ENCODE peak calls at places on chromosomes 2 and 18, in ten cellular contexts. One of them, this sample, is unnamed.

GRCh38 chr2:109272461-109272860 is 143.5 kb downstream of the SH3RF3 start:
- DNase-seq in HFF-Myc: no peak
- DNase-seq in tibial nerve: no peak
- DNase-seq in iris pigment epithelial cell: no peak
- DNase-seq in activated T-cell treated with anti-CD3 and anti-CD28 coated beads, Interleukin-2, amount 50 U/mL, for 72 hours: no peak
- DNase-seq in bronchial epithelial cell: no peak
- DNase-seq in GM20000: no peak
- DNase-seq in LoVo: no peak
- DNase-seq in uterus: no peak
- DNase-seq in IMR-90: no peak
- DNase-seq in this sample: no peak

GRCh38 chr2:98647636-98648035 is 39.2 kb downstream of the UNC50 start:
- DNase-seq in uterus: no peak
- DNase-seq in bronchial epithelial cell: peak
- DNase-seq in HFF-Myc: no peak
- DNase-seq in IMR-90: peak
- DNase-seq in tibial nerve: no peak
- DNase-seq in LoVo: no peak
- DNase-seq in iris pigment epithelial cell: no peak
- DNase-seq in GM20000: no peak
- DNase-seq in activated T-cell treated with anti-CD3 and anti-CD28 coated beads, Interleukin-2, amount 50 U/mL, for 72 hours: no peak
- DNase-seq in this sample: no peak

GRCh38 chr2:11147263-11147662 is 8.0 kb upstream of the SLC66A3 start:
- DNase-seq in LoVo: no peak
- DNase-seq in GM20000: no peak
- DNase-seq in IMR-90: no peak
- DNase-seq in HFF-Myc: no peak
- DNase-seq in activated T-cell treated with anti-CD3 and anti-CD28 coated beads, Interleukin-2, amount 50 U/mL, for 72 hours: no peak
- DNase-seq in tibial nerve: no peak
- DNase-seq in iris pigment epithelial cell: no peak
- DNase-seq in uterus: no peak
- DNase-seq in bronchial epithelial cell: no peak
- DNase-seq in this sample: no peak

GRCh38 chr2:226664140-226664539 is 135.5 kb downstream of the IRS1 start:
- DNase-seq in bronchial epithelial cell: no peak
- DNase-seq in IMR-90: no peak
- DNase-seq in HFF-Myc: no peak
- DNase-seq in iris pigment epithelial cell: no peak
- DNase-seq in LoVo: no peak
- DNase-seq in activated T-cell treated with anti-CD3 and anti-CD28 coated beads, Interleukin-2, amount 50 U/mL, for 72 hours: no peak
- DNase-seq in uterus: no peak
- DNase-seq in tibial nerve: no peak
- DNase-seq in GM20000: no peak
- DNase-seq in this sample: no peak

GRCh38 chr2:109333414-109334194 is 204.6 kb downstream of the SH3RF3 start:
- DNase-seq in GM20000: no peak
- DNase-seq in activated T-cell treated with anti-CD3 and anti-CD28 coated beads, Interleukin-2, amount 50 U/mL, for 72 hours: no peak
- DNase-seq in LoVo: no peak
- DNase-seq in IMR-90: peak
- DNase-seq in iris pigment epithelial cell: no peak
- DNase-seq in uterus: no peak
- DNase-seq in HFF-Myc: no peak
- DNase-seq in bronchial epithelial cell: no peak
- DNase-seq in tibial nerve: no peak
- DNase-seq in this sample: no peak

GRCh38 chr2:223270538-223270937 is 218.5 kb downstream of the KCNE4 start:
- DNase-seq in iris pigment epithelial cell: no peak
- DNase-seq in GM20000: no peak
- DNase-seq in uterus: no peak
- DNase-seq in HFF-Myc: no peak
- DNase-seq in bronchial epithelial cell: no peak
- DNase-seq in LoVo: no peak
- DNase-seq in IMR-90: no peak
- DNase-seq in activated T-cell treated with anti-CD3 and anti-CD28 coated beads, Interleukin-2, amount 50 U/mL, for 72 hours: no peak
- DNase-seq in tibial nerve: no peak
- DNase-seq in this sample: no peak

GRCh38 chr2:46275995-46276394 is 21.2 kb upstream of the EPAS1 start:
- DNase-seq in LoVo: no peak
- DNase-seq in IMR-90: no peak
- DNase-seq in activated T-cell treated with anti-CD3 and anti-CD28 coated beads, Interleukin-2, amount 50 U/mL, for 72 hours: peak
- DNase-seq in iris pigment epithelial cell: peak
- DNase-seq in uterus: peak
- DNase-seq in GM20000: no peak
- DNase-seq in HFF-Myc: no peak
- DNase-seq in bronchial epithelial cell: no peak
- DNase-seq in tibial nerve: no peak
- DNase-seq in this sample: peak

GRCh38 chr2:74502147-74502719 is 2.8 kb upstream of the LBX2 start:
- DNase-seq in LoVo: peak
- DNase-seq in GM20000: peak
- DNase-seq in tibial nerve: no peak
- DNase-seq in iris pigment epithelial cell: peak
- DNase-seq in IMR-90: no peak
- DNase-seq in HFF-Myc: no peak
- DNase-seq in uterus: no peak
- DNase-seq in bronchial epithelial cell: no peak
- DNase-seq in activated T-cell treated with anti-CD3 and anti-CD28 coated beads, Interleukin-2, amount 50 U/mL, for 72 hours: no peak
- DNase-seq in this sample: peak

GRCh38 chr2:118169359-118170005 is 81.2 kb downstream of the INSIG2 start:
- DNase-seq in LoVo: peak
- DNase-seq in iris pigment epithelial cell: no peak
- DNase-seq in uterus: no peak
- DNase-seq in activated T-cell treated with anti-CD3 and anti-CD28 coated beads, Interleukin-2, amount 50 U/mL, for 72 hours: peak
- DNase-seq in bronchial epithelial cell: no peak
- DNase-seq in tibial nerve: no peak
- DNase-seq in IMR-90: no peak
- DNase-seq in HFF-Myc: no peak
- DNase-seq in GM20000: no peak
- DNase-seq in this sample: peak

GRCh38 chr18:75410611-75411010 is 16.9 kb downstream of the SMIM21 start:
- DNase-seq in IMR-90: no peak
- DNase-seq in LoVo: no peak
- DNase-seq in uterus: no peak
- DNase-seq in iris pigment epithelial cell: no peak
- DNase-seq in GM20000: no peak
- DNase-seq in bronchial epithelial cell: no peak
- DNase-seq in HFF-Myc: no peak
- DNase-seq in activated T-cell treated with anti-CD3 and anti-CD28 coated beads, Interleukin-2, amount 50 U/mL, for 72 hours: no peak
- DNase-seq in tibial nerve: no peak
- DNase-seq in this sample: no peak

GRCh38 chr18:32760391-32760790 is 12.4 kb downstream of the KLHL14 start:
- DNase-seq in GM20000: peak
- DNase-seq in IMR-90: no peak
- DNase-seq in LoVo: no peak
- DNase-seq in iris pigment epithelial cell: no peak
- DNase-seq in HFF-Myc: no peak
- DNase-seq in activated T-cell treated with anti-CD3 and anti-CD28 coated beads, Interleukin-2, amount 50 U/mL, for 72 hours: no peak
- DNase-seq in tibial nerve: no peak
- DNase-seq in bronchial epithelial cell: no peak
- DNase-seq in uterus: no peak
- DNase-seq in this sample: peak

GRCh38 chr2:241135737-241136136 is 13.5 kb downstream of the PASK start:
- DNase-seq in iris pigment epithelial cell: no peak
- DNase-seq in bronchial epithelial cell: no peak
- DNase-seq in GM20000: no peak
- DNase-seq in HFF-Myc: no peak
- DNase-seq in uterus: no peak
- DNase-seq in tibial nerve: no peak
- DNase-seq in activated T-cell treated with anti-CD3 and anti-CD28 coated beads, Interleukin-2, amount 50 U/mL, for 72 hours: no peak
- DNase-seq in IMR-90: no peak
- DNase-seq in LoVo: no peak
- DNase-seq in this sample: peak

GRCh38 chr18:7921938-7922587 is 354.9 kb downstream of the PTPRM start:
- DNase-seq in uterus: no peak
- DNase-seq in HFF-Myc: no peak
- DNase-seq in LoVo: no peak
- DNase-seq in iris pigment epithelial cell: peak
- DNase-seq in activated T-cell treated with anti-CD3 and anti-CD28 coated beads, Interleukin-2, amount 50 U/mL, for 72 hours: no peak
- DNase-seq in IMR-90: peak
- DNase-seq in tibial nerve: no peak
- DNase-seq in bronchial epithelial cell: peak
- DNase-seq in GM20000: no peak
- DNase-seq in this sample: no peak

GRCh38 chr2:218837495-218837894 is 5.9 kb upstream of the PRKAG3 start:
- DNase-seq in activated T-cell treated with anti-CD3 and anti-CD28 coated beads, Interleukin-2, amount 50 U/mL, for 72 hours: no peak
- DNase-seq in uterus: no peak
- DNase-seq in GM20000: no peak
- DNase-seq in iris pigment epithelial cell: no peak
- DNase-seq in LoVo: no peak
- DNase-seq in tibial nerve: no peak
- DNase-seq in IMR-90: no peak
- DNase-seq in HFF-Myc: no peak
- DNase-seq in bronchial epithelial cell: no peak
- DNase-seq in this sample: no peak

GRCh38 chr2:188079176-188079575 is 212.5 kb upstream of the GULP1 start:
- DNase-seq in LoVo: peak
- DNase-seq in activated T-cell treated with anti-CD3 and anti-CD28 coated beads, Interleukin-2, amount 50 U/mL, for 72 hours: no peak
- DNase-seq in tibial nerve: no peak
- DNase-seq in uterus: no peak
- DNase-seq in HFF-Myc: peak
- DNase-seq in IMR-90: peak
- DNase-seq in GM20000: no peak
- DNase-seq in iris pigment epithelial cell: peak
- DNase-seq in bronchial epithelial cell: no peak
- DNase-seq in this sample: no peak

GRCh38 chr2:101900375-101900774 is 91.4 kb upstream of the IL1R2 start:
- DNase-seq in LoVo: no peak
- DNase-seq in HFF-Myc: no peak
- DNase-seq in iris pigment epithelial cell: no peak
- DNase-seq in activated T-cell treated with anti-CD3 and anti-CD28 coated beads, Interleukin-2, amount 50 U/mL, for 72 hours: peak
- DNase-seq in uterus: no peak
- DNase-seq in bronchial epithelial cell: peak
- DNase-seq in tibial nerve: no peak
- DNase-seq in IMR-90: no peak
- DNase-seq in GM20000: peak
- DNase-seq in this sample: no peak

GRCh38 chr2:195313976-195314375 is 343.1 kb upstream of the SLC39A10 start:
- DNase-seq in tibial nerve: no peak
- DNase-seq in bronchial epithelial cell: no peak
- DNase-seq in activated T-cell treated with anti-CD3 and anti-CD28 coated beads, Interleukin-2, amount 50 U/mL, for 72 hours: no peak
- DNase-seq in IMR-90: no peak
- DNase-seq in iris pigment epithelial cell: no peak
- DNase-seq in GM20000: no peak
- DNase-seq in HFF-Myc: no peak
- DNase-seq in uterus: no peak
- DNase-seq in LoVo: no peak
- DNase-seq in this sample: no peak

GRCh38 chr18:77129150-77129551 is 3.4 kb downstream of the MBP start:
- DNase-seq in iris pigment epithelial cell: peak
- DNase-seq in tibial nerve: no peak
- DNase-seq in GM20000: no peak
- DNase-seq in bronchial epithelial cell: peak
- DNase-seq in activated T-cell treated with anti-CD3 and anti-CD28 coated beads, Interleukin-2, amount 50 U/mL, for 72 hours: no peak
- DNase-seq in uterus: peak
- DNase-seq in IMR-90: peak
- DNase-seq in HFF-Myc: no peak
- DNase-seq in LoVo: peak
- DNase-seq in this sample: peak

GRCh38 chr18:79799619-79800352 is 2.0 kb downstream of the KCNG2 start:
- DNase-seq in activated T-cell treated with anti-CD3 and anti-CD28 coated beads, Interleukin-2, amount 50 U/mL, for 72 hours: no peak
- DNase-seq in tibial nerve: no peak
- DNase-seq in bronchial epithelial cell: no peak
- DNase-seq in LoVo: no peak
- DNase-seq in uterus: no peak
- DNase-seq in HFF-Myc: no peak
- DNase-seq in iris pigment epithelial cell: no peak
- DNase-seq in GM20000: no peak
- DNase-seq in IMR-90: no peak
- DNase-seq in this sample: no peak

GRCh38 chr18:60894254-60894945 is 438.8 kb upstream of the CDH20 start:
- DNase-seq in uterus: no peak
- DNase-seq in IMR-90: no peak
- DNase-seq in iris pigment epithelial cell: peak
- DNase-seq in activated T-cell treated with anti-CD3 and anti-CD28 coated beads, Interleukin-2, amount 50 U/mL, for 72 hours: no peak
- DNase-seq in tibial nerve: no peak
- DNase-seq in bronchial epithelial cell: peak
- DNase-seq in GM20000: no peak
- DNase-seq in HFF-Myc: no peak
- DNase-seq in LoVo: no peak
- DNase-seq in this sample: no peak

GRCh38 chr2:171590116-171590515 is 67.8 kb downstream of the CYBRD1 start:
- DNase-seq in activated T-cell treated with anti-CD3 and anti-CD28 coated beads, Interleukin-2, amount 50 U/mL, for 72 hours: no peak
- DNase-seq in iris pigment epithelial cell: no peak
- DNase-seq in tibial nerve: no peak
- DNase-seq in bronchial epithelial cell: no peak
- DNase-seq in IMR-90: no peak
- DNase-seq in HFF-Myc: no peak
- DNase-seq in GM20000: no peak
- DNase-seq in uterus: no peak
- DNase-seq in LoVo: no peak
- DNase-seq in this sample: no peak

GRCh38 chr2:222290691-222291484 is 7.9 kb downstream of the PAX3 start:
- DNase-seq in GM20000: no peak
- DNase-seq in uterus: no peak
- DNase-seq in activated T-cell treated with anti-CD3 and anti-CD28 coated beads, Interleukin-2, amount 50 U/mL, for 72 hours: no peak
- DNase-seq in bronchial epithelial cell: no peak
- DNase-seq in IMR-90: no peak
- DNase-seq in LoVo: no peak
- DNase-seq in HFF-Myc: no peak
- DNase-seq in tibial nerve: no peak
- DNase-seq in iris pigment epithelial cell: no peak
- DNase-seq in this sample: no peak

GRCh38 chr2:147789287-147789686 is 55.5 kb upstream of the ACVR2A start:
- DNase-seq in bronchial epithelial cell: peak
- DNase-seq in tibial nerve: no peak
- DNase-seq in activated T-cell treated with anti-CD3 and anti-CD28 coated beads, Interleukin-2, amount 50 U/mL, for 72 hours: no peak
- DNase-seq in iris pigment epithelial cell: no peak
- DNase-seq in GM20000: no peak
- DNase-seq in LoVo: no peak
- DNase-seq in IMR-90: no peak
- DNase-seq in uterus: no peak
- DNase-seq in HFF-Myc: no peak
- DNase-seq in this sample: no peak

GRCh38 chr18:8609711-8610441 is 639 bp downstream of the RAB12 start:
- DNase-seq in GM20000: no peak
- DNase-seq in uterus: peak
- DNase-seq in bronchial epithelial cell: no peak
- DNase-seq in HFF-Myc: no peak
- DNase-seq in IMR-90: no peak
- DNase-seq in tibial nerve: no peak
- DNase-seq in activated T-cell treated with anti-CD3 and anti-CD28 coated beads, Interleukin-2, amount 50 U/mL, for 72 hours: peak
- DNase-seq in LoVo: peak
- DNase-seq in iris pigment epithelial cell: no peak
- DNase-seq in this sample: peak

GRCh38 chr2:189060096-189060642 is 86.0 kb downstream of the COL3A1 start:
- DNase-seq in LoVo: no peak
- DNase-seq in iris pigment epithelial cell: peak
- DNase-seq in HFF-Myc: no peak
- DNase-seq in bronchial epithelial cell: peak
- DNase-seq in tibial nerve: no peak
- DNase-seq in activated T-cell treated with anti-CD3 and anti-CD28 coated beads, Interleukin-2, amount 50 U/mL, for 72 hours: no peak
- DNase-seq in GM20000: no peak
- DNase-seq in uterus: no peak
- DNase-seq in IMR-90: peak
- DNase-seq in this sample: no peak

GRCh38 chr2:227414846-227415245 is 27.1 kb upstream of the SCYGR1 start:
- DNase-seq in IMR-90: peak
- DNase-seq in LoVo: no peak
- DNase-seq in GM20000: no peak
- DNase-seq in tibial nerve: no peak
- DNase-seq in iris pigment epithelial cell: peak
- DNase-seq in uterus: no peak
- DNase-seq in bronchial epithelial cell: peak
- DNase-seq in HFF-Myc: no peak
- DNase-seq in activated T-cell treated with anti-CD3 and anti-CD28 coated beads, Interleukin-2, amount 50 U/mL, for 72 hours: no peak
- DNase-seq in this sample: no peak

This sample was measured in mucosa of descending colon.